ENCODE peak calls at places on chromosomes 16 and 17, in seven cellular contexts. One of them, this sample, is unnamed.

GRCh38 chr16:74734361-74735161 is 33.9 kb upstream of the MLKL start:
- DNase-seq in left lung: no peak
- DNase-seq in H7: peak
- DNase-seq in stimulated activated CD8-positive, alpha-beta memory T cell treated with anti-CD3 and anti-CD28 coated beads, Interleukin-15, amount 100 ng/mL, for 48 hours: no peak
- DNase-seq in sigmoid colon: no peak
- DNase-seq in colonic mucosa: no peak
- DNase-seq in neural crest cell: no peak
- DNase-seq in this sample: no peak

GRCh38 chr17:35898283-35899070 is 18.3 kb upstream of the CCL5 start:
- DNase-seq in H7: no peak
- DNase-seq in colonic mucosa: peak
- DNase-seq in stimulated activated CD8-positive, alpha-beta memory T cell treated with anti-CD3 and anti-CD28 coated beads, Interleukin-15, amount 100 ng/mL, for 48 hours: no peak
- DNase-seq in sigmoid colon: no peak
- DNase-seq in neural crest cell: no peak
- DNase-seq in left lung: no peak
- DNase-seq in this sample: no peak

GRCh38 chr17:74037320-74037719 is 166.2 kb upstream of the RPL38 start:
- DNase-seq in sigmoid colon: no peak
- DNase-seq in stimulated activated CD8-positive, alpha-beta memory T cell treated with anti-CD3 and anti-CD28 coated beads, Interleukin-15, amount 100 ng/mL, for 48 hours: no peak
- DNase-seq in neural crest cell: no peak
- DNase-seq in colonic mucosa: no peak
- DNase-seq in H7: no peak
- DNase-seq in left lung: no peak
- DNase-seq in this sample: no peak

GRCh38 chr16:81752225-81752875 is 26.7 kb upstream of the PLCG2 start:
- DNase-seq in neural crest cell: no peak
- DNase-seq in colonic mucosa: peak
- DNase-seq in sigmoid colon: peak
- DNase-seq in stimulated activated CD8-positive, alpha-beta memory T cell treated with anti-CD3 and anti-CD28 coated beads, Interleukin-15, amount 100 ng/mL, for 48 hours: no peak
- DNase-seq in H7: peak
- DNase-seq in left lung: peak
- DNase-seq in this sample: peak

GRCh38 chr17:14268264-14268663 is 31.6 kb upstream of the CDRT15 start:
- DNase-seq in stimulated activated CD8-positive, alpha-beta memory T cell treated with anti-CD3 and anti-CD28 coated beads, Interleukin-15, amount 100 ng/mL, for 48 hours: no peak
- DNase-seq in left lung: no peak
- DNase-seq in colonic mucosa: no peak
- DNase-seq in neural crest cell: no peak
- DNase-seq in sigmoid colon: no peak
- DNase-seq in H7: no peak
- DNase-seq in this sample: no peak

GRCh38 chr17:58086953-58087352 is 3.7 kb downstream of the DYNLL2 start:
- DNase-seq in stimulated activated CD8-positive, alpha-beta memory T cell treated with anti-CD3 and anti-CD28 coated beads, Interleukin-15, amount 100 ng/mL, for 48 hours: no peak
- DNase-seq in left lung: no peak
- DNase-seq in colonic mucosa: no peak
- DNase-seq in neural crest cell: no peak
- DNase-seq in sigmoid colon: no peak
- DNase-seq in H7: no peak
- DNase-seq in this sample: no peak

GRCh38 chr17:82098939-82099765 is 1.1 kb upstream of the FASN start:
- DNase-seq in neural crest cell: no peak
- DNase-seq in H7: peak
- DNase-seq in colonic mucosa: no peak
- DNase-seq in stimulated activated CD8-positive, alpha-beta memory T cell treated with anti-CD3 and anti-CD28 coated beads, Interleukin-15, amount 100 ng/mL, for 48 hours: no peak
- DNase-seq in sigmoid colon: no peak
- DNase-seq in left lung: no peak
- DNase-seq in this sample: no peak

GRCh38 chr17:34665150-34665802 is 85.9 kb downstream of the TMEM132E start:
- DNase-seq in H7: peak
- DNase-seq in left lung: no peak
- DNase-seq in sigmoid colon: peak
- DNase-seq in stimulated activated CD8-positive, alpha-beta memory T cell treated with anti-CD3 and anti-CD28 coated beads, Interleukin-15, amount 100 ng/mL, for 48 hours: no peak
- DNase-seq in colonic mucosa: no peak
- DNase-seq in neural crest cell: no peak
- DNase-seq in this sample: no peak

GRCh38 chr17:732788-733720 is 658 bp downstream of the TLCD3A start:
- DNase-seq in H7: peak
- DNase-seq in colonic mucosa: peak
- DNase-seq in sigmoid colon: peak
- DNase-seq in neural crest cell: peak
- DNase-seq in stimulated activated CD8-positive, alpha-beta memory T cell treated with anti-CD3 and anti-CD28 coated beads, Interleukin-15, amount 100 ng/mL, for 48 hours: no peak
- DNase-seq in left lung: peak
- DNase-seq in this sample: no peak

GRCh38 chr16:56600398-56600999 is 7.9 kb upstream of the MT2A start:
- DNase-seq in colonic mucosa: no peak
- DNase-seq in stimulated activated CD8-positive, alpha-beta memory T cell treated with anti-CD3 and anti-CD28 coated beads, Interleukin-15, amount 100 ng/mL, for 48 hours: no peak
- DNase-seq in sigmoid colon: no peak
- DNase-seq in neural crest cell: peak
- DNase-seq in H7: peak
- DNase-seq in left lung: no peak
- DNase-seq in this sample: no peak

GRCh38 chr16:54050281-54051210 is 236.0 kb downstream of the IRX3 start:
- DNase-seq in stimulated activated CD8-positive, alpha-beta memory T cell treated with anti-CD3 and anti-CD28 coated beads, Interleukin-15, amount 100 ng/mL, for 48 hours: no peak
- DNase-seq in sigmoid colon: no peak
- DNase-seq in colonic mucosa: no peak
- DNase-seq in neural crest cell: no peak
- DNase-seq in H7: peak
- DNase-seq in left lung: no peak
- DNase-seq in this sample: no peak

GRCh38 chr17:78284146-78284545 is 52.7 kb downstream of the TMEM235 start:
- DNase-seq in H7: no peak
- DNase-seq in colonic mucosa: no peak
- DNase-seq in sigmoid colon: no peak
- DNase-seq in left lung: no peak
- DNase-seq in stimulated activated CD8-positive, alpha-beta memory T cell treated with anti-CD3 and anti-CD28 coated beads, Interleukin-15, amount 100 ng/mL, for 48 hours: no peak
- DNase-seq in neural crest cell: no peak
- DNase-seq in this sample: peak

GRCh38 chr16:48232459-48233040 is 11.6 kb upstream of the LONP2 start:
- DNase-seq in H7: no peak
- DNase-seq in left lung: no peak
- DNase-seq in neural crest cell: no peak
- DNase-seq in sigmoid colon: no peak
- DNase-seq in stimulated activated CD8-positive, alpha-beta memory T cell treated with anti-CD3 and anti-CD28 coated beads, Interleukin-15, amount 100 ng/mL, for 48 hours: no peak
- DNase-seq in colonic mucosa: no peak
- DNase-seq in this sample: no peak

This sample was measured in CD14-positive monocyte.